ENCODE peak calls at places on chromosomes 6 and 20, in five cellular contexts. E is fibroblast of pulmonary artery, F is BE2C, P is ascending aorta, Q is HFF-Myc. I is an unnamed sample.

GRCh38 chr6:19231878-19232519 is 605.2 kb upstream of the ID4 start:
- DNase-seq in E (no peak), F (no peak), P (no peak), Q (no peak), I (no peak)

GRCh38 chr6:20115269-20116005 is 96.8 kb downstream of the MBOAT1 start:
- DNase-seq in E (no peak), F (no peak), P (no peak), Q (no peak), I (no peak)

GRCh38 chr20:24763386-24764026 is 185.6 kb upstream of the CST7 start:
- DNase-seq in E (no peak), F (no peak), P (no peak), Q (no peak), I (no peak)

GRCh38 chr6:88629838-88630462 is 333.5 kb downstream of the RNGTT start:
- DNase-seq in E (no peak), F (no peak), P (no peak), Q (no peak), I (no peak)

GRCh38 chr6:24464253-24465038 is 24.9 kb downstream of the GPLD1 start:
- DNase-seq in E (no peak), F (no peak), P (no peak), Q (no peak), I (no peak)

GRCh38 chr6:41646026-41646795 is 7.9 kb downstream of the MDFI start:
- DNase-seq in E (no peak), F (no peak), P (no peak), Q (no peak), I (no peak)

GRCh38 chr6:97240222-97240621 is 42.8 kb downstream of the MMS22L start:
- DNase-seq in E (peak), F (no peak), P (no peak), Q (peak), I (peak)

GRCh38 chr6:135182120-135182992 is 1.2 kb downstream of the MYB start:
- DNase-seq in E (no peak), F (peak), P (no peak), Q (no peak), I (peak)

GRCh38 chr20:20772492-20773047 is 60.1 kb upstream of the RALGAPA2 start:
- DNase-seq in E (no peak), F (no peak), P (no peak), Q (no peak), I (no peak)

DNA sequence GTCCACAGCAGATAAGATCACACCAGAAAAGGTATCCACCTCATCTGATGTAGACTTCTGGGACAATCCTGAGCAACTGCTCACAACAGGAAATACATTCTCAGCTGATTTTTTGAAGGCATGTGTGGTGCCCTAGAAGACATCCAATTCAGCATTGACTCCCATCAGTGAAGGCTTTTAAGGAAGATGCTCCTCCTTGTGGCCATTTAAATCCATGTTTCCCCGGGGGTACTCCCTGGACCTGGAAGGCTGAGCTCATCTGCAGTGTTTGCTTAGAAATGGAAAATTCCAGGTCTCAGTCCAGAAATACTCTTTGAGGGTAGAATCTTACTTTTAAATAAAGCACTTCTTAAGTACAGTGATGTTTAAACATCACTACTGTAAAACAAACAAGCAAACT is 195.5 kb upstream of the PDE10A start:
- DNase-seq in E (peak), F (no peak), P (no peak), Q (no peak), I (peak)
- TF ChIP-seq CTCF in E (peak), F (peak), P (no peak), Q (no peak), I (peak)

GRCh38 chr6:119346450-119346849 is 3.1 kb downstream of the MAN1A1 start:
- DNase-seq in E (no peak), F (no peak), P (no peak), Q (no peak), I (peak)

GRCh38 chr6:119346914-119347313 is 2.6 kb downstream of the MAN1A1 start:
- DNase-seq in E (no peak), F (no peak), P (no peak), Q (no peak), I (peak)

GRCh38 chr6:119344306-119344705 is 5.3 kb downstream of the MAN1A1 start:
- DNase-seq in E (no peak), F (peak), P (no peak), Q (no peak), I (no peak)

GRCh38 chr6:119343573-119344146 is 5.9 kb downstream of the MAN1A1 start:
- DNase-seq in E (no peak), F (no peak), P (no peak), Q (no peak), I (no peak)

DNA sequence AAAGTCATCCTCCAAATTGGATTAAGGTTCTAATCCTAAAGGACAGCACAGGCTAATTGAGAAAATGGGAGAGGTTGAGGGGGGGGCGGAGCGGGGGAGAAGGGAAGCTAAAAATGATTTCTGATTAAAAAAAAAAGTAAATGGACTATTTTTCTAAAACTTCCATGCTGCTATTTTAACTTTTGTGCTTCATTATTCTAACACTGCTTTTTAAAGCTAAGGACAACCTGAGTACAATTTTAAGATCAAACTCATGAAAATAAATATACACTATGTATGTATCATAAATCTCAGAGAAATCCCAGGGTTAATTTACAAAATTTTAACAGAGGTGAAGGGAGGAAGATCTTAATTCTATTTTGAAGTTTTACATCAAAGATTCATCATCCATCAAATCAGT is 4.4 kb downstream of the MAN1A1 start:
- DNase-seq in E (no peak), F (no peak), P (no peak), Q (no peak), I (no peak)
- H3K4me3 ChIP-seq in E (no peak), F (peak), P (peak), Q (no peak), I (no peak)

GRCh38 chr6:160028487-160029275 is 59.8 kb downstream of the IGF2R start:
- DNase-seq in E (no peak), F (no peak), P (no peak), Q (no peak), I (no peak)
- TF ChIP-seq CTCF in E (peak), F (no peak), P (no peak), Q (peak), I (peak)

GRCh38 chr6:72620866-72621242 is 1.0 kb upstream of the KCNQ5 start:
- DNase-seq in E (no peak), F (no peak), P (no peak), Q (no peak), I (no peak)
- H3K4me3 ChIP-seq in E (peak), F (peak), P (peak), Q (peak), I (peak)

GRCh38 chr20:40706977-40707582 is 18.0 kb upstream of the MAFB start:
- DNase-seq in E (no peak), F (no peak), P (no peak), Q (no peak), I (no peak)
- TF ChIP-seq CTCF in E (no peak), F (peak), P (no peak), Q (no peak), I (no peak)

DNA sequence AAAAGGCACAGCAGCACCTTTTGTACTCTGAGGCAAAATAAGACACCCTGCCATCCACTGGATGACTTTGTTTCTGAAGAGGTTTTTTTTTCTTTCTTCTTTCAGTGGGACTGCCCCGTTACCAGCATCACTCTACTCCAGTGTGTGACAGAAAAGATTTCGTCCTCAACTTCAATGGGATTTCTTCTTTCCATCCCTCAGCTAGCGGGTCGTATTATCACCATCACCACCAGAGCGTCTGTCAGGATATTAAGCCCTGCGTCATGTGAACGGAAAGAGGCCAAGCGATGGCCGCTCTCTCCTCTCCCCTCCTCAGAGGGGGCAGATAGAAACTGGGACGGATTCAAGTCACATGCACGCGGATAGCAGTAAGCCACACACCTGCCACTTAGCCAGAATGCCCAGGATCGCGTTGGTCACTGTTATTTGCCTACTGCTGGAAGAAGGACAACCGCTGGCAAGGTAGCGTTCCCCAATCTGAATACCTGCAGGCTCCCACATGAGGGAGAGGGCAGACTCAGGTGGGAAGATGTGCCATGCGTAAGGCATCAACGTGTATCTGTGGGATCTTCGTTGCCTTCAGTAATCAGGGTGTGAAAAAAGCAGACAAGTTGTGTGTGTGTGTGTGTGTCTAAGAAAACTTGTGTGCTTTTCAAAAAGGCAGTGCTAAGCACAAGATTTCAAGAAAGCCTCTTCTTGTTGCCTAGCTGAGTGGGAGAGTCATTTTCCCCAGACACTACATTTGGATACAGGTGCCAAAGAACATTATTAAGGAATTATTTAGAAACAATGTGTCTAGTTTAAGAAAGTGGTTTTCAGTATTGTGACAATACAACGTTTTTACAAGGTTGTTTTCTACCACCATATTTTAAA is 5.5 kb downstream of the FOXF2 start:
- DNase-seq in E (no peak), F (no peak), P (no peak), Q (no peak), I (no peak)
- H3K4me3 ChIP-seq in E (no peak), F (no peak), P (no peak), Q (peak), I (peak)

GRCh38 chr6:47254051-47254450 is 55.7 kb downstream of the TNFRSF21 start:
- DNase-seq in E (no peak), F (no peak), P (no peak), Q (no peak), I (no peak)

GRCh38 chr6:47253136-47253535 is 56.6 kb downstream of the TNFRSF21 start:
- DNase-seq in E (no peak), F (no peak), P (no peak), Q (no peak), I (no peak)

GRCh38 chr6:47251396-47251795 is 58.3 kb downstream of the TNFRSF21 start:
- DNase-seq in E (no peak), F (no peak), P (no peak), Q (no peak), I (no peak)

GRCh38 chr6:47254906-47255305 is 54.8 kb downstream of the TNFRSF21 start:
- DNase-seq in E (no peak), F (no peak), P (no peak), Q (no peak), I (no peak)

GRCh38 chr6:47252636-47253035 is 57.1 kb downstream of the TNFRSF21 start:
- DNase-seq in E (no peak), F (no peak), P (no peak), Q (no peak), I (no peak)
- TF ChIP-seq CTCF in E (no peak), F (no peak), P (no peak), Q (no peak), I (no peak)